ENCODE peak calls at places on chromosomes 5 and 9, in six cellular contexts. One of them, this sample, is unnamed.

GRCh38 chr9:96494215-96494800 is 44.3 kb downstream of the HABP4 start:
- DNase-seq in osteoblast: no peak
- DNase-seq in kidney: no peak
- DNase-seq in RWPE1: no peak
- DNase-seq in substantia nigra: no peak
- DNase-seq in CD4-positive, alpha-beta T cell: no peak
- DNase-seq in this sample: no peak

GRCh38 chr9:133234577-133235322 is 25.7 kb upstream of the OBP2B start:
- DNase-seq in substantia nigra: no peak
- DNase-seq in CD4-positive, alpha-beta T cell: no peak
- DNase-seq in RWPE1: no peak
- DNase-seq in kidney: peak; percentile 72
- DNase-seq in osteoblast: peak; percentile 15
- DNase-seq in this sample: no peak

GRCh38 chr5:151125421-151125820 is 32.2 kb downstream of the ANXA6 start:
- DNase-seq in RWPE1: no peak
- DNase-seq in kidney: no peak
- DNase-seq in CD4-positive, alpha-beta T cell: no peak
- DNase-seq in osteoblast: no peak
- DNase-seq in substantia nigra: no peak
- DNase-seq in this sample: no peak

GRCh38 chr5:78008356-78008967 is 232.3 kb upstream of the TBCA start:
- DNase-seq in substantia nigra: no peak
- DNase-seq in CD4-positive, alpha-beta T cell: no peak
- DNase-seq in osteoblast: peak; percentile 34
- DNase-seq in kidney: no peak
- DNase-seq in RWPE1: peak; percentile 55
- DNase-seq in this sample: peak; percentile 31

GRCh38 chr9:125486576-125486975 is 220.4 kb downstream of the MAPKAP1 start:
- DNase-seq in kidney: no peak
- DNase-seq in osteoblast: no peak
- DNase-seq in CD4-positive, alpha-beta T cell: no peak
- DNase-seq in substantia nigra: no peak
- DNase-seq in RWPE1: no peak
- DNase-seq in this sample: no peak

GRCh38 chr9:96392263-96392662 is 8.8 kb upstream of the SLC35D2 start:
- DNase-seq in substantia nigra: no peak
- DNase-seq in osteoblast: no peak
- DNase-seq in CD4-positive, alpha-beta T cell: no peak
- DNase-seq in RWPE1: no peak
- DNase-seq in kidney: no peak
- DNase-seq in this sample: no peak

GRCh38 chr9:88991066-88992030 is at the start of gene S1PR3:
- DNase-seq in osteoblast: peak; percentile 93
- DNase-seq in CD4-positive, alpha-beta T cell: no peak
- DNase-seq in kidney: peak; percentile 93
- DNase-seq in RWPE1: peak; percentile 61
- DNase-seq in substantia nigra: peak; percentile 28
- DNase-seq in this sample: peak; percentile 40

GRCh38 chr5:14452685-14453084 is 128.9 kb upstream of the OTULINL start:
- DNase-seq in substantia nigra: no peak
- DNase-seq in osteoblast: no peak
- DNase-seq in RWPE1: no peak
- DNase-seq in kidney: no peak
- DNase-seq in CD4-positive, alpha-beta T cell: no peak
- DNase-seq in this sample: no peak

GRCh38 chr9:69172895-69173294 is 1.2 kb upstream of the TJP2 start:
- DNase-seq in osteoblast: no peak
- DNase-seq in CD4-positive, alpha-beta T cell: no peak
- DNase-seq in substantia nigra: no peak
- DNase-seq in kidney: no peak
- DNase-seq in RWPE1: no peak
- DNase-seq in this sample: no peak

GRCh38 chr9:77708416-77708815 is 60.3 kb upstream of the GNA14 start:
- DNase-seq in substantia nigra: no peak
- DNase-seq in kidney: no peak
- DNase-seq in CD4-positive, alpha-beta T cell: no peak
- DNase-seq in RWPE1: no peak
- DNase-seq in osteoblast: peak; percentile 79
- DNase-seq in this sample: no peak

GRCh38 chr9:85900504-85901201 is 40.3 kb upstream of the NAA35 start:
- DNase-seq in CD4-positive, alpha-beta T cell: peak; percentile 2
- DNase-seq in RWPE1: peak; percentile 26
- DNase-seq in kidney: no peak
- DNase-seq in substantia nigra: peak; percentile 1
- DNase-seq in osteoblast: peak; percentile 35
- DNase-seq in this sample: peak; percentile 6

DNA sequence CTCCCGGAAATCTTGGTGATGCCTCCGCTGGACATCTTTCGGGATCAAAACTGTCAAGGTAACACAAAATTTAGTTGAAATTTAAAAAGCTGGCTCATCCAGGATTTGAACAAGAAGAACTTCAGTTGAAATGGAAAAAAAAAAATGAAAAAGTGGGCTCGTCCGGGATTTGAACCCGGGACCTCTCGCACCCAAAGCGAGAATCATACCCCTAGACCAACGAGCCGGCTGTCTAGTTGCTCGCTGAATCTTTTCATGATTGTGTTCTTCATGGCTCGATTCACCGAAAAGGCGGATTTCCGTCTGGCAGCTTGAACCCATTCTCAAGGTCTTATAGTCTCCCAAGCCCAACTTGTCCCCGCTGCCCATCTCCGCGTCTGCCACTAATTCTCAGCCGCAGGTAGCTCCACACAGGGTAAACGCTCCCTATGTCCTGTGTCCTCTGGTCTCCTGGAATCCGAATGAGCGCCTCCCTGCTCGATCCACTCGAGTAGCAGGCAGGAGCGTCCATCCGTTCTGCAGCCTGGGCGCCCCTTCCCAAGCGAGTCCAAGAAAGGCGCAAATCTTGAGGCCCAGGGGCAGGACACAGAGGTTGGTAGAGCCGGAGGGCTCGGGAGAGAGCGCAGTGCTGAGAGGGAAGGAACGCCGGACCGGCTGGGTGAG is 16.2 kb downstream of the TRIM7 start:
- DNase-seq in substantia nigra: no peak
- DNase-seq in CD4-positive, alpha-beta T cell: peak; percentile 53
- DNase-seq in osteoblast: peak; percentile 84
- DNase-seq in RWPE1: no peak
- DNase-seq in kidney: no peak
- DNase-seq in this sample: peak; percentile 76
- H3K27ac ChIP-seq in substantia nigra: peak overlapping the region; percentile 69
- H3K27ac ChIP-seq in CD4-positive, alpha-beta T cell: peak overlapping the region; percentile 62
- H3K27ac ChIP-seq in osteoblast: peak overlapping the region; percentile 80
- H3K27ac ChIP-seq in RWPE1: peak overlapping the region; percentile 93
- H3K27ac ChIP-seq in kidney: peak overlapping the region; percentile 72
- H3K27ac ChIP-seq in this sample: peak overlapping the region; percentile 73

GRCh38 chr5:135246605-135246922 is 152.5 kb downstream of the MACROH2A1 start:
- DNase-seq in substantia nigra: no peak
- DNase-seq in RWPE1: no peak
- DNase-seq in kidney: peak; percentile 30
- DNase-seq in osteoblast: no peak
- DNase-seq in CD4-positive, alpha-beta T cell: no peak
- DNase-seq in this sample: no peak
- H3K27ac ChIP-seq in substantia nigra: no peak overlapping the region
- H3K27ac ChIP-seq in RWPE1: peak overlapping the region; percentile 97
- H3K27ac ChIP-seq in kidney: no peak overlapping the region
- H3K27ac ChIP-seq in osteoblast: peak overlapping the region; percentile 76
- H3K27ac ChIP-seq in CD4-positive, alpha-beta T cell: no peak overlapping the region
- H3K27ac ChIP-seq in this sample: no peak overlapping the region

DNA sequence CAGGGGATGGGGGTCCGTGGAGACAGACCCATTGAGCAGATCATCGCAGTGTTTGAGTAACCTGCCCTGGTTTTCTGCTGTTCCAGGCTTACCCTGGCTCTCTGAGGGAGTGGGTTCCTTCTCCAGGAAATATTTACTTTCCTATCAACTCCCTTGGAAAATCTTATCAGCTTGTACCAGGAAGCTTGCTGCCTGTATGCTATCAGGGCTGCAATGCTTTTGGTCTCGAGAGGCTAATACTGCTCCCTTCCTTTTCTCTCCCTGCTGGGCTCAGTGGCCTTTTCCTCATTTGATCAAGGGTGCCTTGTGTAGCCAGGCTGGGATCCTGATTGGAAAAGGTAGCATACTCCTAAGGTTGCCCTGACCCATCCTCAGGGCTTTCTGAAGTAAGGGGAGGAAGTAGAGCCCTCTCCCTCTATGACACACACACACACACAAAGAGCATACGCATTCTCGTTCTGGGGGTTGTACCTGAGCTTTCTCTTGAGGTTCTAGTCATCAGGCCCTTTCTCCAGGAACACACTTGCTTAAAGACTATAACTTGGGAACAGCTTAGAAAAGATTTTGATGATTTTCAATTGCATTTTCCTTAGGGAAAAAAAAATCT is 41.6 kb downstream of the CYSTM1 start:
- DNase-seq in substantia nigra: no peak
- DNase-seq in osteoblast: no peak
- DNase-seq in kidney: no peak
- DNase-seq in CD4-positive, alpha-beta T cell: no peak
- DNase-seq in RWPE1: no peak
- DNase-seq in this sample: peak; percentile 78
- H3K27ac ChIP-seq in substantia nigra: no peak overlapping the region
- H3K27ac ChIP-seq in osteoblast: no peak overlapping the region
- H3K27ac ChIP-seq in kidney: peak overlapping the region; percentile 20
- H3K27ac ChIP-seq in CD4-positive, alpha-beta T cell: no peak overlapping the region
- H3K27ac ChIP-seq in RWPE1: no peak overlapping the region
- H3K27ac ChIP-seq in this sample: peak overlapping the region; percentile 82

GRCh38 chr9:110110154-110110553 is 97.8 kb downstream of the C9orf152 start:
- DNase-seq in substantia nigra: no peak
- DNase-seq in osteoblast: no peak
- DNase-seq in RWPE1: no peak
- DNase-seq in CD4-positive, alpha-beta T cell: no peak
- DNase-seq in kidney: no peak
- DNase-seq in this sample: no peak
- H3K27ac ChIP-seq in substantia nigra: no peak overlapping the region
- H3K27ac ChIP-seq in osteoblast: no peak overlapping the region
- H3K27ac ChIP-seq in RWPE1: no peak overlapping the region
- H3K27ac ChIP-seq in CD4-positive, alpha-beta T cell: no peak overlapping the region
- H3K27ac ChIP-seq in kidney: no peak overlapping the region
- H3K27ac ChIP-seq in this sample: no peak overlapping the region

GRCh38 chr9:36039121-36039520 is 2.4 kb downstream of the RECK start:
- DNase-seq in kidney: no peak
- DNase-seq in osteoblast: no peak
- DNase-seq in RWPE1: no peak
- DNase-seq in substantia nigra: no peak
- DNase-seq in CD4-positive, alpha-beta T cell: no peak
- DNase-seq in this sample: no peak

GRCh38 chr9:36036253-36036779 is 397 bp upstream of the RECK start:
- DNase-seq in substantia nigra: no peak
- DNase-seq in kidney: no peak
- DNase-seq in RWPE1: no peak
- DNase-seq in CD4-positive, alpha-beta T cell: no peak
- DNase-seq in osteoblast: no peak
- DNase-seq in this sample: no peak

GRCh38 chr9:36036780-36037579 is at the start of gene RECK:
- DNase-seq in osteoblast: peak; percentile 97
- DNase-seq in substantia nigra: peak; percentile 85
- DNase-seq in CD4-positive, alpha-beta T cell: peak; percentile 84
- DNase-seq in RWPE1: peak; percentile 93
- DNase-seq in kidney: peak; percentile 95
- DNase-seq in this sample: peak; percentile 55

GRCh38 chr9:36039696-36040095 is 3.0 kb downstream of the RECK start:
- DNase-seq in RWPE1: no peak
- DNase-seq in CD4-positive, alpha-beta T cell: no peak
- DNase-seq in osteoblast: peak; percentile 81
- DNase-seq in kidney: no peak
- DNase-seq in substantia nigra: no peak
- DNase-seq in this sample: no peak

DNA sequence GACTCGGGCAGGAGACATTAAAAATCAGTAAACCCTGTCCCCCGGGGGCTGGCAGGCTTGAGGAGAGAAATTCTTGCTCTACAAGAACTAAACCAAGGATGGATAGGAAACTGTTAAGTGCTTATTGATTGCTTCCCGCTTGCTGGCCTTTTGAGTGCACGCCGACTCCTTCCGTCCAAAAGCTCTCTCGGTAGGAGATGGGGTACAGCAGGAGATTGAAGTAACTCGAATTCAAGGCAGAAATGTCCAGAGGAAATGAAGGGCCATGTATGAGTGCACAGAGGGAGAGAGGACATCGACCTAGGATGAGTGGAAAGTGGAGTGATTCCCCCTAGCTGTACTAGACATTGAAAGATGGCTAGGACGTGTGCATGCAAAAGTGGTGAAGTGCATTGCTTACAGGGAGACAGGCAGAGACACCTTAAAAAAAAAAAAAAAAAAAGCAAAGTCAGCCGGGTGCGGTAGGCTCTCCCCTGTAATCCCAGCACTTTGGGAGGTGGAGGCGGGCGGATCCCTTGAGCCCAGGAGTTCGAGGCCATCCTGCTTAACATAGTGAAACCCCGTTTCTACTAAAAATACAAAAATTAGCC is 962 bp downstream of the RECK start:
- DNase-seq in kidney: no peak
- DNase-seq in substantia nigra: peak; percentile 60
- DNase-seq in osteoblast: peak; percentile 37
- DNase-seq in CD4-positive, alpha-beta T cell: peak; percentile 5
- DNase-seq in RWPE1: peak; percentile 27
- DNase-seq in this sample: no peak
- H3K27ac ChIP-seq in kidney: no peak overlapping the region
- H3K27ac ChIP-seq in substantia nigra: peak overlapping the region; percentile 86
- H3K27ac ChIP-seq in osteoblast: peak overlapping the region; percentile 81
- H3K27ac ChIP-seq in CD4-positive, alpha-beta T cell: no peak overlapping the region
- H3K27ac ChIP-seq in RWPE1: peak overlapping the region; percentile 65
- H3K27ac ChIP-seq in this sample: no peak overlapping the region

This sample was measured in small intestine.